ENCODE peak calls at places on chromosome 5, in eight cellular contexts. Q is IMR-90, P is psoas muscle, U is tibial nerve, C is WERI-Rb-1, L is brain microvascular endothelial cell, Z is AG09309, G is gastrocnemius medialis. W is an unnamed sample.

GRCh38 chr5:68255305-68256130 is 40.0 kb downstream of the PIK3R1 start:
- DNase-seq in Q (no peak), P (no peak), U (no peak), C (no peak), L (no peak), Z (no peak), G (no peak), W (no peak)

GRCh38 chr5:32534056-32534455 is 51.3 kb upstream of the SUB1 start:
- DNase-seq in Q (no peak), P (no peak), U (no peak), C (no peak), L (no peak), Z (no peak), G (no peak), W (no peak)

GRCh38 chr5:146877783-146878470 is 630 bp downstream of the PPP2R2B start:
- DNase-seq in Q (no peak), P (peak), U (no peak), C (peak), L (no peak), Z (no peak), G (no peak), W (no peak)

GRCh38 chr5:52977264-52977897 is 11.8 kb upstream of the ITGA2 start:
- DNase-seq in Q (no peak), P (no peak), U (no peak), C (no peak), L (no peak), Z (no peak), G (no peak), W (no peak)

GRCh38 chr5:31921852-31922305 is 252.2 kb downstream of the GOLPH3 start:
- DNase-seq in Q (peak), P (no peak), U (no peak), C (no peak), L (peak), Z (no peak), G (no peak), W (peak)

GRCh38 chr5:1277781-1278180 is 17.1 kb downstream of the TERT start:
- DNase-seq in Q (no peak), P (no peak), U (no peak), C (no peak), L (no peak), Z (no peak), G (no peak), W (no peak)

GRCh38 chr5:86977185-86977584 is 290.5 kb upstream of the RASA1 start:
- DNase-seq in Q (no peak), P (no peak), U (no peak), C (no peak), L (no peak), Z (no peak), G (no peak), W (no peak)

GRCh38 chr5:94463739-94464138 is 154.7 kb downstream of the KIAA0825 start:
- DNase-seq in Q (peak), P (no peak), U (no peak), C (no peak), L (no peak), Z (peak), G (no peak), W (no peak)

GRCh38 chr5:170273968-170274710 is 23.4 kb downstream of the LCP2 start:
- DNase-seq in Q (no peak), P (no peak), U (no peak), C (no peak), L (no peak), Z (no peak), G (no peak), W (no peak)

GRCh38 chr5:169374761-169375160 is 73.8 kb upstream of the SLIT3 start:
- DNase-seq in Q (no peak), P (no peak), U (no peak), C (no peak), L (peak), Z (no peak), G (no peak), W (no peak)

GRCh38 chr5:167488371-167488770 is 803.1 kb upstream of the WWC1 start:
- DNase-seq in Q (no peak), P (no peak), U (no peak), C (no peak), L (peak), Z (peak), G (no peak), W (no peak)

GRCh38 chr5:14193496-14193895 is 50.4 kb downstream of the TRIO start:
- DNase-seq in Q (no peak), P (no peak), U (no peak), C (no peak), L (no peak), Z (no peak), G (no peak), W (no peak)

GRCh38 chr5:53418409-53418808 is 62.0 kb upstream of the FST start:
- DNase-seq in Q (peak), P (no peak), U (no peak), C (no peak), L (no peak), Z (no peak), G (no peak), W (no peak)

GRCh38 chr5:37841223-37841622 is 1.4 kb upstream of the GDNF start:
- DNase-seq in Q (no peak), P (no peak), U (no peak), C (no peak), L (no peak), Z (no peak), G (no peak), W (no peak)

GRCh38 chr5:174608631-174609097 is 115.7 kb upstream of the MSX2 start:
- DNase-seq in Q (no peak), P (no peak), U (no peak), C (no peak), L (no peak), Z (no peak), G (no peak), W (peak)

GRCh38 chr5:138529812-138530211 is 13.2 kb downstream of the ETF1 start:
- DNase-seq in Q (no peak), P (no peak), U (no peak), C (no peak), L (no peak), Z (no peak), G (no peak), W (no peak)

GRCh38 chr5:160486573-160486972 is 64.9 kb downstream of the PTTG1 start:
- DNase-seq in Q (no peak), P (no peak), U (no peak), C (no peak), L (no peak), Z (no peak), G (no peak), W (no peak)

GRCh38 chr5:139774980-139775654 is 20.5 kb upstream of the PSD2 start:
- DNase-seq in Q (peak), P (peak), U (peak), C (peak), L (peak), Z (no peak), G (peak), W (no peak)

GRCh38 chr5:127723571-127723970 is 20.4 kb downstream of the CCDC192 start:
- DNase-seq in Q (no peak), P (no peak), U (peak), C (no peak), L (peak), Z (no peak), G (peak), W (peak)

GRCh38 chr5:105687493-105687892 is 1983.2 kb downstream of the EFNA5 start:
- DNase-seq in Q (no peak), P (no peak), U (no peak), C (no peak), L (no peak), Z (no peak), G (no peak), W (no peak)

GRCh38 chr5:546376-546908 is 22.2 kb upstream of the SLC9A3 start:
- DNase-seq in Q (no peak), P (peak), U (peak), C (no peak), L (no peak), Z (no peak), G (no peak), W (no peak)

GRCh38 chr5:154221371-154221896 is 30.9 kb downstream of the GALNT10 start:
- DNase-seq in Q (peak), P (peak), U (no peak), C (no peak), L (peak), Z (peak), G (peak), W (peak)

GRCh38 chr5:78930742-78931141 is 54.4 kb downstream of the ARSB start:
- DNase-seq in Q (peak), P (no peak), U (no peak), C (no peak), L (peak), Z (no peak), G (no peak), W (no peak)

GRCh38 chr5:177404641-177405134 is 4.2 kb upstream of the PFN3 start:
- DNase-seq in Q (no peak), P (no peak), U (no peak), C (no peak), L (no peak), Z (no peak), G (no peak), W (no peak)
- H3K4me3 ChIP-seq in Q (peak), P (peak), U (peak), C (peak), L (peak), Z (peak), G (peak), W (peak)

DNA sequence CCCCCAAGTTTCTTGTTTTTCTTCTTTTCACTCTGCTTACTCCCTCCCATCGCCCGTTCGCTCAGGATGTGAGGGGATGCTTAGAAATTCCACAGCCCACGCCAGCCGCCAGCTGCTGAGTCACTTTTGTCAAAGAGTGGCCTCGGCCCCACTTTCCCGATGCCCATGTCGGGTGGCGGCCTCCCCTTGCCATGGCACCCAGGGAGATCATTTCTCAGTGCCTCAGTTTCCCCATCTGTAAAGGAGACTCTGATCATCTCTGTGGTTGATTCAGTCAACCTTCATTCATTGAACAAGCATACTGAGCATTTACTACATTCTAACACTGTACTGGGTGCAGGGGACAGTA is 362 bp upstream of the PDGFRB start:
- DNase-seq in Q (no peak), P (no peak), U (no peak), C (no peak), L (no peak), Z (no peak), G (no peak), W (no peak)
- H3K4me3 ChIP-seq in Q (peak), P (peak), U (peak), C (no peak), L (peak), Z (peak), G (peak), W (no peak)

DNA sequence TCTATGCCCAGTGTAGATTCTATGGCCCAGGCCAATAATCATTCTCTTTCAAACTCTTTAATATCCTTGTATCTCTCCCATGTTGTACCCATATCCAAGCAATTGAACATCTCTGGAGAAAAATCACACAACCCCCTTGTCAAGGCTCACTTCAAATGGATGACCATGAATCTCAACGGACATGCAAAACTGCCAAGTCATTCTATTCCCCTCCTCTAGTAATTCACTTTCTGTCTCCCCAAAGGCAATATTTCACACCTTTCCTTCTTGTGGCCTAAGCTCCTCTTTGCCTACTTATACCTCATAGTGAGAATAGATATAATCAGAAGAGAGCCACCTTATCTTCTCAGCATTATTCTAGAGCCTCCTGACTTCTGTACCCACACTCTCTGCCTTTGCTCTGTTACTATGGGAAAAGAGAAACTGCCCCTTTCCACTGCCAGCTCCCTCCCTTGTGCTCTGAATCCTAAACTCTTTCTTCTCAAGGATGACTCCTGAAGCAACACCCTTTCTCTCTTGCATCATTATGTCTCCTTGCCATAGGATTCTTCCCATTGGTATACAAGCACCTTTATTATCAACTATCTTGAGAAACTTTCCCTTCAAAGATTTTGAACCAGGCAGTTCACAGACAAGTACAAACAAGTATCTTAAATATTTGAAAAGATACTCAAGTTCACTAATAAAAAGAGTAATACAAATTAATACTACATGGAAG is 66.1 kb downstream of the RPS23 start:
- DNase-seq in Q (no peak), P (no peak), U (no peak), C (no peak), L (no peak), Z (no peak), G (no peak), W (no peak)
- H3K4me3 ChIP-seq in Q (no peak), P (no peak), U (no peak), C (no peak), L (no peak), Z (no peak), G (no peak), W (no peak)

DNA sequence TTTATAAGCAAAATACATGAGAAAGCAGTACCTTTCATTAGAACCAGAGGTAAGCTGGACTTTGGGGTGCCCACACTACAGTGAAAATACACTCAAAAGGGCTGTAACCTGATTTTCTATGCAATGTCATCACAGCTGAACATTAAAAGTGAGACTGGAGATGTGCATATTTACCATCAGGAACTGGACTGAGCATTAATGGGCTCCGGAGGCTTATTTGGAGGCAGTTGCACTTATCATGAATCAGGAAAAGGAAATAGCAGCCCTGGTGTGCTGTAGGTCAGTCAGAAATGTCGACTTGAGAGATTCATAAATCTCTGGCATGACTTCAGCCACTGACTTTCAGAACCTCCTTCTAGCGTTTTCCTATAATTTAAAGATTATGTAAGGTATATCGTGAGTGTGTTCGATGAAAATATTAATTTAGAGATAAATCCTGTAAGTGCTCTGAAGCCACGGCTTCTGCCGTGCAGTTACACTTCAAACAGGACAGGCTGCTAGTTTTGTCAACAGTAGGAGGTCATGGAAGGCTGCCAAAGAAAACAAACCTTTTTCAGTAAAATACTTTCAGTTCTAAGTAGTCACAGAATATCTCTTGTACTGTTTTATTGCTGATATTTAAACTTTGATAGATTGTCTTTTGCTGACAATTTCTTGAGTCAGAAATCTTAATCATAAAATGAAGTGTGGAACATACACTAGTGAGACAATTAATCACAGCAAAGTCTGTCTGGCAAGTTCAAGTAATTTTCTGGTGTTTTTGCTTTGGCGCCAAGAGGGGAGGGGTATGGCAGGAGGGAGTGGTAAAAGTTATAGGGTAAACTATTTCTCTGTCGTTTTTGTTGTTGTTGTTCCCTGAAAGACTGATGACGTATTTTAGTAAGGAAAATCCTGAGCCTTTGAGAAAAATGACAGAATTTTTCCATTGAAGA is 939.7 kb downstream of the NR2F1-AS1 start:
- DNase-seq in Q (peak), P (no peak), U (no peak), C (no peak), L (peak), Z (peak), G (no peak), W (peak)
- H3K4me3 ChIP-seq in Q (peak), P (peak), U (peak), C (peak), L (peak), Z (peak), G (peak), W (peak)

GRCh38 chr5:10077721-10078551 is 171.8 kb downstream of the ATPSCKMT start:
- DNase-seq in Q (peak), P (no peak), U (no peak), C (peak), L (no peak), Z (peak), G (no peak), W (no peak)

DNA sequence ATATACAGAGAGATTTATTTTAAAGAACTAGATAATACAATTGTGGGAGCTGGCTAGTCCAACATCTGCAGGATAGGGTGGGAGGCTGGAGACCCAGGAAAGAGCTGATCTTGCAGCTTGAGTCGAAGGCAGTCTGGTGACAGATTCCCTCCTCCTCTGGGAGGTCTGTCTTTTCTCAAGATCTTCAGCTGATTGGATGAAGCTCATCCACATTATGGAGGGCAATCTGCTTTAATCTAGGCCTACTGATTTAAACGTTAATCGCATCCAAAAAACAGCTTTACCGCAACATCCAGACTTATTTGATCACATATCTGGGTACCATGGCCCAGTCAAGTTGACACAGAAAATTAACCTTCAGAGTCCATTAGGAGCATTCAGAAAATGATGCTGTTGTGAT is 168.1 kb downstream of the ATPSCKMT start:
- DNase-seq in Q (no peak), P (no peak), U (no peak), C (no peak), L (no peak), Z (no peak), G (no peak), W (no peak)
- H3K4me3 ChIP-seq in Q (no peak), P (no peak), U (no peak), C (no peak), L (no peak), Z (no peak), G (no peak), W (no peak)

DNA sequence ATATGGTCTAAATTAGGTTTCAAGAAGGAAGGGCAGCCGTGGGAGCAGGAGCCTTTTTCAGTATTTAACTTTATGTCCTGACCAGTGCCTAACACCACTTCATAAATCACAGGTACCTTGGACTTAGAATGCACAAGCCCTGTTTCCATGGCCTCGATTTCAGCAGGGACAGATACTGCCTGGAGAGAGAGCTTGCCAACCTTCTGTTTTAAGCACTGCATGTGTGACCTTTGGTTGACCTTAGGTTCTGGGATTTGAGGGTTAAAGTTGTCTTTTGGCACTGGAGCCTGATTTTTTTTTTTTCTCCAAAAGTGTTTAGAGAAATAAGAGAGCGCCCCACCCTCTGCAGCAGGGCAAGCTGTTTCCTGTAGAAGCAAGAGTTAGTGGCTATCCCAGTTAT is 199.6 kb upstream of the MAP3K1 start:
- DNase-seq in Q (peak), P (no peak), U (no peak), C (no peak), L (no peak), Z (no peak), G (no peak), W (no peak)
- H3K4me3 ChIP-seq in Q (no peak), P (no peak), U (no peak), C (no peak), L (no peak), Z (no peak), G (no peak), W (no peak)

W was measured in epithelial cell of proximal tubule.